ENCODE peak calls at places on chromosome 6, in ten cellular contexts. One of them, this sample, is unnamed. For H3K4me1, the result is how much of the 10 kb centered on the place peaks cover.

GRCh38 chr6:37954791-37955190 is 135.3 kb downstream of the ZFAND3 start:
- DNase-seq in lower lobe of right lung: no peak
- DNase-seq in CD8-positive, alpha-beta T cell: no peak
- DNase-seq in colonic mucosa: no peak
- DNase-seq in iPS DF 6.9: no peak
- DNase-seq in sigmoid colon: no peak
- DNase-seq in cardiac muscle cell: no peak
- DNase-seq in CD4-positive, alpha-beta memory T cell: no peak
- DNase-seq in mammary epithelial cell: no peak
- DNase-seq in prostate gland: no peak
- DNase-seq in this sample: no peak

GRCh38 chr6:140130074-140130473 is 755.6 kb upstream of the CITED2 start:
- DNase-seq in lower lobe of right lung: no peak
- DNase-seq in CD8-positive, alpha-beta T cell: no peak
- DNase-seq in colonic mucosa: no peak
- DNase-seq in iPS DF 6.9: no peak
- DNase-seq in sigmoid colon: no peak
- DNase-seq in cardiac muscle cell: no peak
- DNase-seq in CD4-positive, alpha-beta memory T cell: no peak
- DNase-seq in mammary epithelial cell: no peak
- DNase-seq in prostate gland: no peak
- DNase-seq in this sample: no peak

GRCh38 chr6:79672631-79673065 is 41.5 kb downstream of the SH3BGRL2 start:
- DNase-seq in lower lobe of right lung: no peak
- DNase-seq in CD8-positive, alpha-beta T cell: no peak
- DNase-seq in colonic mucosa: no peak
- DNase-seq in iPS DF 6.9: no peak
- DNase-seq in sigmoid colon: no peak
- DNase-seq in cardiac muscle cell: peak
- DNase-seq in CD4-positive, alpha-beta memory T cell: no peak
- DNase-seq in mammary epithelial cell: peak
- DNase-seq in prostate gland: no peak
- DNase-seq in this sample: no peak

GRCh38 chr6:106801256-106801655 is 171.9 kb downstream of the QRSL1 start:
- DNase-seq in lower lobe of right lung: no peak
- DNase-seq in CD8-positive, alpha-beta T cell: no peak
- DNase-seq in colonic mucosa: no peak
- DNase-seq in iPS DF 6.9: no peak
- DNase-seq in sigmoid colon: no peak
- DNase-seq in cardiac muscle cell: no peak
- DNase-seq in CD4-positive, alpha-beta memory T cell: no peak
- DNase-seq in mammary epithelial cell: no peak
- DNase-seq in prostate gland: no peak
- DNase-seq in this sample: no peak

GRCh38 chr6:33014841-33015634 is 5.6 kb upstream of the HLA-DOA start:
- DNase-seq in lower lobe of right lung: no peak
- DNase-seq in CD8-positive, alpha-beta T cell: peak
- DNase-seq in colonic mucosa: peak
- DNase-seq in iPS DF 6.9: peak
- DNase-seq in sigmoid colon: no peak
- DNase-seq in cardiac muscle cell: peak
- DNase-seq in CD4-positive, alpha-beta memory T cell: peak
- DNase-seq in mammary epithelial cell: peak
- DNase-seq in prostate gland: peak
- DNase-seq in this sample: no peak

GRCh38 chr6:147003186-147003585 is 201.0 kb upstream of the STXBP5 start:
- DNase-seq in lower lobe of right lung: no peak
- DNase-seq in CD8-positive, alpha-beta T cell: no peak
- DNase-seq in colonic mucosa: no peak
- DNase-seq in iPS DF 6.9: no peak
- DNase-seq in sigmoid colon: no peak
- DNase-seq in cardiac muscle cell: peak
- DNase-seq in CD4-positive, alpha-beta memory T cell: no peak
- DNase-seq in mammary epithelial cell: no peak
- DNase-seq in prostate gland: no peak
- DNase-seq in this sample: no peak

GRCh38 chr6:125930810-125931418 is 25.7 kb upstream of the HINT3 start:
- DNase-seq in lower lobe of right lung: no peak
- DNase-seq in CD8-positive, alpha-beta T cell: no peak
- DNase-seq in colonic mucosa: no peak
- DNase-seq in iPS DF 6.9: no peak
- DNase-seq in sigmoid colon: no peak
- DNase-seq in cardiac muscle cell: no peak
- DNase-seq in CD4-positive, alpha-beta memory T cell: no peak
- DNase-seq in mammary epithelial cell: peak
- DNase-seq in prostate gland: no peak
- DNase-seq in this sample: no peak

GRCh38 chr6:67630146-67630545 is 1004.9 kb upstream of the ADGRB3 start:
- DNase-seq in lower lobe of right lung: no peak
- DNase-seq in CD8-positive, alpha-beta T cell: no peak
- DNase-seq in colonic mucosa: no peak
- DNase-seq in iPS DF 6.9: no peak
- DNase-seq in sigmoid colon: no peak
- DNase-seq in cardiac muscle cell: peak
- DNase-seq in CD4-positive, alpha-beta memory T cell: no peak
- DNase-seq in mammary epithelial cell: no peak
- DNase-seq in prostate gland: no peak
- DNase-seq in this sample: no peak

GRCh38 chr6:130306377-130306776 is 59.4 kb upstream of the TMEM200A start:
- DNase-seq in lower lobe of right lung: no peak
- DNase-seq in CD8-positive, alpha-beta T cell: no peak
- DNase-seq in colonic mucosa: no peak
- DNase-seq in iPS DF 6.9: no peak
- DNase-seq in sigmoid colon: no peak
- DNase-seq in cardiac muscle cell: no peak
- DNase-seq in CD4-positive, alpha-beta memory T cell: no peak
- DNase-seq in mammary epithelial cell: peak
- DNase-seq in prostate gland: no peak
- DNase-seq in this sample: no peak

GRCh38 chr6:303263-303662 is 11.0 kb downstream of the DUSP22 start:
- DNase-seq in lower lobe of right lung: no peak
- DNase-seq in CD8-positive, alpha-beta T cell: no peak
- DNase-seq in colonic mucosa: no peak
- DNase-seq in iPS DF 6.9: no peak
- DNase-seq in sigmoid colon: no peak
- DNase-seq in cardiac muscle cell: no peak
- DNase-seq in CD4-positive, alpha-beta memory T cell: no peak
- DNase-seq in mammary epithelial cell: no peak
- DNase-seq in prostate gland: no peak
- DNase-seq in this sample: peak

GRCh38 chr6:6788394-6789020 is 200.0 kb downstream of the LY86 start:
- DNase-seq in lower lobe of right lung: no peak
- DNase-seq in CD8-positive, alpha-beta T cell: no peak
- DNase-seq in colonic mucosa: peak
- DNase-seq in iPS DF 6.9: no peak
- DNase-seq in sigmoid colon: no peak
- DNase-seq in cardiac muscle cell: peak
- DNase-seq in CD4-positive, alpha-beta memory T cell: no peak
- DNase-seq in mammary epithelial cell: no peak
- DNase-seq in prostate gland: no peak
- DNase-seq in this sample: no peak

GRCh38 chr6:16741112-16742016 is 19.9 kb downstream of the ATXN1 start:
- DNase-seq in lower lobe of right lung: no peak
- DNase-seq in CD8-positive, alpha-beta T cell: no peak
- DNase-seq in colonic mucosa: no peak
- DNase-seq in iPS DF 6.9: no peak
- DNase-seq in sigmoid colon: no peak
- DNase-seq in cardiac muscle cell: peak
- DNase-seq in CD4-positive, alpha-beta memory T cell: no peak
- DNase-seq in mammary epithelial cell: peak
- DNase-seq in prostate gland: no peak
- DNase-seq in this sample: no peak

GRCh38 chr6:89067796-89068195 is 12.8 kb upstream of the PNRC1 start:
- DNase-seq in lower lobe of right lung: no peak
- DNase-seq in CD8-positive, alpha-beta T cell: no peak
- DNase-seq in colonic mucosa: no peak
- DNase-seq in iPS DF 6.9: no peak
- DNase-seq in sigmoid colon: no peak
- DNase-seq in cardiac muscle cell: no peak
- DNase-seq in CD4-positive, alpha-beta memory T cell: no peak
- DNase-seq in mammary epithelial cell: peak
- DNase-seq in prostate gland: no peak
- DNase-seq in this sample: no peak

DNA sequence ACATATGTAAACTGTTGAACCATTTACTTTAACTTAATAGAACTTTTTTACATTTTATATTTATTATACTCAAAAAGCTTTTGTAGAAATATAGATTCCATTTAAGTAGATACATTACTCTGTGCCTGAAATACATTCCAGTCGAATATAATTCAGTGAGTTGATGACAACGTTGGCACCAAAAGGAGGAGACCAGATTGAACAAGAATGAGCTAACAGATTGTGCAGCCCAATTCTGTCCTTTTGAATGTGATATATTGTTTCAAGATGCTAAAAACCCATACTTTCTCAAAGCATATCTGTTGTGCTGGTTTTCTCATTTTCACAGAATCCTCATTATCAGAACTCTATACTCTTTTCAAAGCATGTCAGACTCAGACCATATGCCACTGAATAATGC is 147.4 kb upstream of the SIM1 start:
- DNase-seq in lower lobe of right lung: no peak
- DNase-seq in CD8-positive, alpha-beta T cell: no peak
- DNase-seq in colonic mucosa: no peak
- DNase-seq in iPS DF 6.9: no peak
- DNase-seq in sigmoid colon: no peak
- DNase-seq in cardiac muscle cell: no peak
- DNase-seq in CD4-positive, alpha-beta memory T cell: no peak
- DNase-seq in mammary epithelial cell: no peak
- DNase-seq in prostate gland: no peak
- DNase-seq in this sample: no peak
- H3K4me1 ChIP-seq in lower lobe of right lung: under half
- H3K4me1 ChIP-seq in CD8-positive, alpha-beta T cell: under half
- H3K4me1 ChIP-seq in colonic mucosa: under half
- H3K4me1 ChIP-seq in iPS DF 6.9: under half
- H3K4me1 ChIP-seq in sigmoid colon: under half
- H3K4me1 ChIP-seq in cardiac muscle cell: under half
- H3K4me1 ChIP-seq in CD4-positive, alpha-beta memory T cell: under half
- H3K4me1 ChIP-seq in mammary epithelial cell: under half
- H3K4me1 ChIP-seq in prostate gland: under half
- H3K4me1 ChIP-seq in this sample: under half

DNA sequence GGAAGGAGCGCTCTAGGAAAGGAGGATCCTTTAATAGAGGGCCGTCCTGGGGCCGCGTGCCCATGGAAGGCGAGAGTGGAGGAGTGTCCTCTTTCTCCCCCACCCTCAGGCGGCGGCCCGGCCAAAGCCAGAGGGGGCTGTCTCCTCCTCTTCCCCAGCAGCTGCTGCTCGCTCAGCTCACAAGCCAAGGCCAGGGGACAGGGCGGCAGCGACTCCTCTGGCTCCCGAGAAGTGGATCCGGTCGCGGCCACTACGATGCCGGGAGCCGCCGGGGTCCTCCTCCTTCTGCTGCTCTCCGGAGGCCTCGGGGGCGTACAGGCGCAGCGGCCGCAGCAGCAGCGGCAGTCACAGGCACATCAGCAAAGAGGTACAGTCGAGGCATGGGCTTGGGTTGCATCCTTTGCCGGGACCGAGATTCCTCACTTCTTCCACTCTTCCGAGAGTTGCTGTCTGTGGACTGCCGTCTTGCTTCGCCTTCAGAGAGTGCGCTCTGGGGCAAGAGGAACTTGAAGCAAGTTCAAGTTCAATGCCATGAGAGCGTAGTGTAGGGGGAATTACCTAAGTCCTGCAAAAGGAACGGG is at the start of gene LAMA2:
- DNase-seq in lower lobe of right lung: peak
- DNase-seq in CD8-positive, alpha-beta T cell: no peak
- DNase-seq in colonic mucosa: peak
- DNase-seq in iPS DF 6.9: no peak
- DNase-seq in sigmoid colon: peak
- DNase-seq in cardiac muscle cell: peak
- DNase-seq in CD4-positive, alpha-beta memory T cell: no peak
- DNase-seq in mammary epithelial cell: no peak
- DNase-seq in prostate gland: peak
- DNase-seq in this sample: peak
- H3K27ac ChIP-seq in lower lobe of right lung: peak
- H3K27ac ChIP-seq in CD8-positive, alpha-beta T cell: no peak
- H3K27ac ChIP-seq in colonic mucosa: peak
- H3K27ac ChIP-seq in iPS DF 6.9: no peak
- H3K27ac ChIP-seq in sigmoid colon: peak
- H3K27ac ChIP-seq in cardiac muscle cell: peak
- H3K27ac ChIP-seq in CD4-positive, alpha-beta memory T cell: no peak
- H3K27ac ChIP-seq in mammary epithelial cell: no peak
- H3K27ac ChIP-seq in prostate gland: peak
- H3K27ac ChIP-seq in this sample: peak

DNA sequence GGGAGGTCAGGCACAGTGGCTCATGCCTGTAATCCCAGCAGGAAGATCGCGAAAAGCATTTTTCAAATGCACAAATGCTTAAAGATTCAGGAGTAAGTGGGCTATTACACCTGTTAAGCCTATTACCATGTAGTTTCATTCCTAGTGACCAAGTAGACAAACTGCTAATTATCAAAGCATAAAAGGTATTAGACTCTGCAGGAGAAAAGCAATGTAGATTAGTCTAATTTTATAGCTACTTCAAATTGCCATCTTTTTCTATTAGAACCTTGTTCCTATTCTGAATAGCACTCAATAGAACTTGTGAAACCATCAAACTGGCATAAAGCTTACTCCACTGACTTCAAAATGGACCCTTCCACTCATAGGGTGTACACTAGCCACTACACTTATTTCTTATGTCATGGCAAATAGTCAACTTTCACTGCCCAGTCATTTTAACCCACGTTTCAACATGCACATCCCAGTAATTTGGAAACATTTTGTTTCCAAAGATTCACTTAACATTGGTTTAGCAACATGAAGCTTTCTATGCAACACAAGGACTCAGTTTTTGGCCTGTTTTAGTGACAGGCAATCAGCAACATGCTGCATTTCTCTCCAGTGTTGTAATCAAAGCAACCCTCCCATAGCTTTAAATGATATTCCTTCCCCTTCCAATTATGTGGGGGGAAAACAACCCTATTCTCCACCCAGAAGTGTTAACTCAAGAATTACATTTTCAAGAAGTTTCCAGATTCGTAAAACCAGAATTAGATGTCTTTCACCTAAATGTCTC is 3.9 kb downstream of the EEF1A1 start:
- DNase-seq in lower lobe of right lung: no peak
- DNase-seq in CD8-positive, alpha-beta T cell: no peak
- DNase-seq in colonic mucosa: no peak
- DNase-seq in iPS DF 6.9: no peak
- DNase-seq in sigmoid colon: no peak
- DNase-seq in cardiac muscle cell: peak
- DNase-seq in CD4-positive, alpha-beta memory T cell: peak
- DNase-seq in mammary epithelial cell: no peak
- DNase-seq in prostate gland: no peak
- DNase-seq in this sample: no peak
- H3K4me3 ChIP-seq in lower lobe of right lung: peak
- H3K4me3 ChIP-seq in CD8-positive, alpha-beta T cell: no peak
- H3K4me3 ChIP-seq in colonic mucosa: no peak
- H3K4me3 ChIP-seq in iPS DF 6.9: no peak
- H3K4me3 ChIP-seq in sigmoid colon: no peak
- H3K4me3 ChIP-seq in cardiac muscle cell: no peak
- H3K4me3 ChIP-seq in CD4-positive, alpha-beta memory T cell: no peak
- H3K4me3 ChIP-seq in mammary epithelial cell: no peak
- H3K4me3 ChIP-seq in prostate gland: no peak
- H3K4me3 ChIP-seq in this sample: no peak

DNA sequence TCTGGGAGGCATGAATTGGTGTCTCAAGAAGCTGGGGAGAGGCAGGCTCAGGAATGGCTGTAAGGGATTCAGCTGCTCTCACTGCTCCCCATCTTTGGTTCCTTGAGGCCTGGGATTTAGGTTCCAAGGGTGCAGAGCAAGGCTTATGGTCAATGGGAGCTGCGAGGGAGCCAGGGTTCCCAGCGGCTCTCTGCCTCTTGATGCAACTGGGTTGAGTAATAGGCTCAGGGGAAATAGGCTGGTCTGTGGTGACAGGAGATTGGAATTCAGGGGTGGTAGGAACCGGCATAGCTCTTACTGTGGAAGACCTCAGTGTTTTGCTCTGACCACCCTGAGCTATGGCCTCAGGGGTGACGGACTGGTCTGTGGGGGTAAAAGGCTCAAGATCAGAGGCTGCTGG is 13.0 kb upstream of the NRM start:
- DNase-seq in lower lobe of right lung: peak
- DNase-seq in CD8-positive, alpha-beta T cell: no peak
- DNase-seq in colonic mucosa: no peak
- DNase-seq in iPS DF 6.9: no peak
- DNase-seq in sigmoid colon: no peak
- DNase-seq in cardiac muscle cell: no peak
- DNase-seq in CD4-positive, alpha-beta memory T cell: no peak
- DNase-seq in mammary epithelial cell: no peak
- DNase-seq in prostate gland: no peak
- DNase-seq in this sample: peak
- H3K4me1 ChIP-seq in lower lobe of right lung: under half
- H3K4me1 ChIP-seq in CD8-positive, alpha-beta T cell: under half
- H3K4me1 ChIP-seq in colonic mucosa: under half
- H3K4me1 ChIP-seq in iPS DF 6.9: under half
- H3K4me1 ChIP-seq in sigmoid colon: under half
- H3K4me1 ChIP-seq in cardiac muscle cell: under half
- H3K4me1 ChIP-seq in CD4-positive, alpha-beta memory T cell: under half
- H3K4me1 ChIP-seq in mammary epithelial cell: under half
- H3K4me1 ChIP-seq in prostate gland: under half
- H3K4me1 ChIP-seq in this sample: under half

This sample was measured in right cardiac atrium.